ENCODE peak calls at places on chromosomes 11 and 22, in nine cellular contexts. One of them, this sample, is unnamed.

GRCh38 chr11:115607621-115608191 is 103.5 kb upstream of the CADM1 start:
- DNase-seq in MCF 10A: no peak
- DNase-seq in stimulated activated naive CD4-positive, alpha-beta T cell: no peak
- DNase-seq in brain microvascular endothelial cell: no peak
- DNase-seq in NCI-H774: no peak
- DNase-seq in activated T-helper 1 cell treated with anti-CD3 and anti-CD28 coated beads, Interleukin-12 subunit alpha, Interleukin-12 subunit beta, Interleukin-2, Interleukin-4 antibody, amounts not matched to agents 30 ng/mL and 10 ng/mL and 1 ng/mL, durations not matched to agents 14 hours and 24 hours and 36 hours: no peak
- DNase-seq in ELF-1: no peak
- DNase-seq in GM18507: no peak
- DNase-seq in NCI-H345: no peak
- DNase-seq in this sample: no peak

GRCh38 chr11:102047305-102047924 is at the start of gene CFAP300:
- DNase-seq in MCF 10A: peak; percentile 75
- DNase-seq in stimulated activated naive CD4-positive, alpha-beta T cell: no peak
- DNase-seq in brain microvascular endothelial cell: peak; percentile 83
- DNase-seq in NCI-H774: peak; percentile 77
- DNase-seq in activated T-helper 1 cell treated with anti-CD3 and anti-CD28 coated beads, Interleukin-12 subunit alpha, Interleukin-12 subunit beta, Interleukin-2, Interleukin-4 antibody, amounts not matched to agents 30 ng/mL and 10 ng/mL and 1 ng/mL, durations not matched to agents 14 hours and 24 hours and 36 hours: peak; percentile 12
- DNase-seq in ELF-1: peak; percentile 80
- DNase-seq in GM18507: peak; percentile 14
- DNase-seq in NCI-H345: peak; percentile 93
- DNase-seq in this sample: no peak

GRCh38 chr11:69403556-69404215 is 77.8 kb upstream of the LINC01488 start:
- DNase-seq in MCF 10A: peak; percentile 10
- DNase-seq in stimulated activated naive CD4-positive, alpha-beta T cell: no peak
- DNase-seq in brain microvascular endothelial cell: peak; percentile 17
- DNase-seq in NCI-H774: no peak
- DNase-seq in activated T-helper 1 cell treated with anti-CD3 and anti-CD28 coated beads, Interleukin-12 subunit alpha, Interleukin-12 subunit beta, Interleukin-2, Interleukin-4 antibody, amounts not matched to agents 30 ng/mL and 10 ng/mL and 1 ng/mL, durations not matched to agents 14 hours and 24 hours and 36 hours: no peak
- DNase-seq in ELF-1: no peak
- DNase-seq in GM18507: no peak
- DNase-seq in NCI-H345: no peak
- DNase-seq in this sample: no peak

GRCh38 chr11:63641727-63642126 is 27.5 kb upstream of the PLAAT3 start:
- DNase-seq in MCF 10A: no peak
- DNase-seq in stimulated activated naive CD4-positive, alpha-beta T cell: no peak
- DNase-seq in brain microvascular endothelial cell: no peak
- DNase-seq in NCI-H774: no peak
- DNase-seq in activated T-helper 1 cell treated with anti-CD3 and anti-CD28 coated beads, Interleukin-12 subunit alpha, Interleukin-12 subunit beta, Interleukin-2, Interleukin-4 antibody, amounts not matched to agents 30 ng/mL and 10 ng/mL and 1 ng/mL, durations not matched to agents 14 hours and 24 hours and 36 hours: no peak
- DNase-seq in ELF-1: no peak
- DNase-seq in GM18507: no peak
- DNase-seq in NCI-H345: no peak
- DNase-seq in this sample: no peak

GRCh38 chr11:31817621-31818493 is 6.7 kb upstream of the PAX6 start:
- DNase-seq in MCF 10A: no peak
- DNase-seq in stimulated activated naive CD4-positive, alpha-beta T cell: no peak
- DNase-seq in brain microvascular endothelial cell: no peak
- DNase-seq in NCI-H774: no peak
- DNase-seq in activated T-helper 1 cell treated with anti-CD3 and anti-CD28 coated beads, Interleukin-12 subunit alpha, Interleukin-12 subunit beta, Interleukin-2, Interleukin-4 antibody, amounts not matched to agents 30 ng/mL and 10 ng/mL and 1 ng/mL, durations not matched to agents 14 hours and 24 hours and 36 hours: no peak
- DNase-seq in ELF-1: peak; percentile 48
- DNase-seq in GM18507: no peak
- DNase-seq in NCI-H345: no peak
- DNase-seq in this sample: no peak

GRCh38 chr11:71563401-71563800 is 2.0 kb upstream of the KRTAP5-10 start:
- DNase-seq in MCF 10A: peak; percentile 58
- DNase-seq in stimulated activated naive CD4-positive, alpha-beta T cell: no peak
- DNase-seq in brain microvascular endothelial cell: peak; percentile 72
- DNase-seq in NCI-H774: no peak
- DNase-seq in activated T-helper 1 cell treated with anti-CD3 and anti-CD28 coated beads, Interleukin-12 subunit alpha, Interleukin-12 subunit beta, Interleukin-2, Interleukin-4 antibody, amounts not matched to agents 30 ng/mL and 10 ng/mL and 1 ng/mL, durations not matched to agents 14 hours and 24 hours and 36 hours: no peak
- DNase-seq in ELF-1: peak; percentile 46
- DNase-seq in GM18507: peak; percentile 26
- DNase-seq in NCI-H345: no peak
- DNase-seq in this sample: no peak

GRCh38 chr22:35628732-35629131 is 11.6 kb upstream of the MB start:
- DNase-seq in MCF 10A: no peak
- DNase-seq in stimulated activated naive CD4-positive, alpha-beta T cell: no peak
- DNase-seq in brain microvascular endothelial cell: no peak
- DNase-seq in NCI-H774: no peak
- DNase-seq in activated T-helper 1 cell treated with anti-CD3 and anti-CD28 coated beads, Interleukin-12 subunit alpha, Interleukin-12 subunit beta, Interleukin-2, Interleukin-4 antibody, amounts not matched to agents 30 ng/mL and 10 ng/mL and 1 ng/mL, durations not matched to agents 14 hours and 24 hours and 36 hours: no peak
- DNase-seq in ELF-1: no peak
- DNase-seq in GM18507: no peak
- DNase-seq in NCI-H345: no peak
- DNase-seq in this sample: no peak

GRCh38 chr11:29616611-29617010 is 400.2 kb downstream of the KCNA4 start:
- DNase-seq in MCF 10A: peak; percentile 14
- DNase-seq in stimulated activated naive CD4-positive, alpha-beta T cell: no peak
- DNase-seq in brain microvascular endothelial cell: peak; percentile 27
- DNase-seq in NCI-H774: no peak
- DNase-seq in activated T-helper 1 cell treated with anti-CD3 and anti-CD28 coated beads, Interleukin-12 subunit alpha, Interleukin-12 subunit beta, Interleukin-2, Interleukin-4 antibody, amounts not matched to agents 30 ng/mL and 10 ng/mL and 1 ng/mL, durations not matched to agents 14 hours and 24 hours and 36 hours: no peak
- DNase-seq in ELF-1: no peak
- DNase-seq in GM18507: no peak
- DNase-seq in NCI-H345: no peak
- DNase-seq in this sample: no peak

GRCh38 chr22:35733742-35734516 is 16.3 kb downstream of the APOL5 start:
- DNase-seq in MCF 10A: no peak
- DNase-seq in stimulated activated naive CD4-positive, alpha-beta T cell: no peak
- DNase-seq in brain microvascular endothelial cell: no peak
- DNase-seq in NCI-H774: no peak
- DNase-seq in activated T-helper 1 cell treated with anti-CD3 and anti-CD28 coated beads, Interleukin-12 subunit alpha, Interleukin-12 subunit beta, Interleukin-2, Interleukin-4 antibody, amounts not matched to agents 30 ng/mL and 10 ng/mL and 1 ng/mL, durations not matched to agents 14 hours and 24 hours and 36 hours: no peak
- DNase-seq in ELF-1: no peak
- DNase-seq in GM18507: no peak
- DNase-seq in NCI-H345: no peak
- DNase-seq in this sample: no peak

GRCh38 chr22:33329398-33329797 is 271.2 kb upstream of the SYN3 start:
- DNase-seq in MCF 10A: no peak
- DNase-seq in stimulated activated naive CD4-positive, alpha-beta T cell: no peak
- DNase-seq in brain microvascular endothelial cell: no peak
- DNase-seq in NCI-H774: no peak
- DNase-seq in activated T-helper 1 cell treated with anti-CD3 and anti-CD28 coated beads, Interleukin-12 subunit alpha, Interleukin-12 subunit beta, Interleukin-2, Interleukin-4 antibody, amounts not matched to agents 30 ng/mL and 10 ng/mL and 1 ng/mL, durations not matched to agents 14 hours and 24 hours and 36 hours: no peak
- DNase-seq in ELF-1: no peak
- DNase-seq in GM18507: no peak
- DNase-seq in NCI-H345: no peak
- DNase-seq in this sample: no peak